ENCODE peak calls at places on chromosomes 6 and 20, in five cellular contexts. One of them, this sample, is unnamed.

GRCh38 chr6:170202416-170203135 is 88.3 kb downstream of the DLL1 start:
- DNase-seq in mucosa of descending colon: no peak
- DNase-seq in testis: peak; percentile 10
- DNase-seq in HepG2: no peak
- DNase-seq in astrocyte: no peak
- DNase-seq in this sample: peak; percentile 6

GRCh38 chr6:130178692-130179091 is 44.1 kb downstream of the SAMD3 start:
- DNase-seq in testis: no peak
- DNase-seq in mucosa of descending colon: no peak
- DNase-seq in astrocyte: peak; percentile 97
- DNase-seq in HepG2: peak; percentile 39
- DNase-seq in this sample: no peak

GRCh38 chr6:11224252-11224965 is 8.1 kb downstream of the NEDD9 start:
- DNase-seq in mucosa of descending colon: no peak
- DNase-seq in testis: no peak
- DNase-seq in HepG2: no peak
- DNase-seq in astrocyte: peak; percentile 75
- DNase-seq in this sample: no peak

GRCh38 chr20:13991311-13991710 is 897 bp upstream of the SEL1L2 start:
- DNase-seq in astrocyte: no peak
- DNase-seq in testis: no peak
- DNase-seq in HepG2: no peak
- DNase-seq in mucosa of descending colon: no peak
- DNase-seq in this sample: no peak

GRCh38 chr6:4727671-4728435 is 48.4 kb upstream of the CDYL start:
- DNase-seq in mucosa of descending colon: peak; percentile 69
- DNase-seq in HepG2: peak; percentile 69
- DNase-seq in astrocyte: peak; percentile 12
- DNase-seq in testis: peak; percentile 45
- DNase-seq in this sample: peak; percentile 67

GRCh38 chr6:33694401-33694931 is 17.0 kb downstream of the UQCC2 start:
- DNase-seq in astrocyte: peak; percentile 48
- DNase-seq in HepG2: no peak
- DNase-seq in testis: no peak
- DNase-seq in mucosa of descending colon: no peak
- DNase-seq in this sample: no peak

GRCh38 chr6:106411643-106412200 is 51.2 kb downstream of the CRYBG1 start:
- DNase-seq in testis: no peak
- DNase-seq in mucosa of descending colon: no peak
- DNase-seq in astrocyte: no peak
- DNase-seq in HepG2: no peak
- DNase-seq in this sample: peak; percentile 58

GRCh38 chr6:13559968-13560650 is 14.3 kb upstream of the SIRT5 start:
- DNase-seq in testis: no peak
- DNase-seq in HepG2: no peak
- DNase-seq in mucosa of descending colon: no peak
- DNase-seq in astrocyte: no peak
- DNase-seq in this sample: no peak

GRCh38 chr20:1876975-1877603 is 18.1 kb upstream of the SIRPA start:
- DNase-seq in astrocyte: no peak
- DNase-seq in testis: no peak
- DNase-seq in HepG2: no peak
- DNase-seq in mucosa of descending colon: no peak
- DNase-seq in this sample: no peak

GRCh38 chr6:8707956-8708772 is 272.8 kb upstream of the SLC35B3 start:
- DNase-seq in astrocyte: no peak
- DNase-seq in mucosa of descending colon: no peak
- DNase-seq in testis: no peak
- DNase-seq in HepG2: peak; percentile 27
- DNase-seq in this sample: peak; percentile 17

GRCh38 chr20:31835977-31836852 is 9.2 kb downstream of the FOXS1 start:
- DNase-seq in HepG2: peak; percentile 59
- DNase-seq in mucosa of descending colon: peak; percentile 74
- DNase-seq in testis: peak; percentile 79
- DNase-seq in astrocyte: peak; percentile 91
- DNase-seq in this sample: peak; percentile 68

GRCh38 chr6:91273729-91274128 is 686.9 kb upstream of the MAP3K7 start:
- DNase-seq in astrocyte: no peak
- DNase-seq in HepG2: no peak
- DNase-seq in mucosa of descending colon: no peak
- DNase-seq in testis: peak; percentile 68
- DNase-seq in this sample: no peak

GRCh38 chr20:64269604-64270411 is 14.3 kb downstream of the PCMTD2 start:
- DNase-seq in testis: no peak
- DNase-seq in astrocyte: no peak
- DNase-seq in HepG2: no peak
- DNase-seq in mucosa of descending colon: no peak
- DNase-seq in this sample: no peak

GRCh38 chr6:128519931-128520435 is 416 bp downstream of the PTPRK start:
- DNase-seq in testis: no peak
- DNase-seq in HepG2: no peak
- DNase-seq in astrocyte: peak; percentile 56
- DNase-seq in mucosa of descending colon: peak; percentile 65
- DNase-seq in this sample: peak; percentile 53

GRCh38 chr20:54324652-54325285 is 116.9 kb downstream of the PFDN4 start:
- DNase-seq in HepG2: no peak
- DNase-seq in testis: no peak
- DNase-seq in mucosa of descending colon: no peak
- DNase-seq in astrocyte: no peak
- DNase-seq in this sample: no peak

GRCh38 chr6:19851273-19852089 is 14.3 kb downstream of the ID4 start:
- DNase-seq in HepG2: peak; percentile 87
- DNase-seq in testis: peak; percentile 59
- DNase-seq in astrocyte: peak; percentile 74
- DNase-seq in mucosa of descending colon: no peak
- DNase-seq in this sample: peak; percentile 31

GRCh38 chr6:32908897-32909296 is 31.9 kb downstream of the HLA-DMB start:
- DNase-seq in mucosa of descending colon: no peak
- DNase-seq in HepG2: no peak
- DNase-seq in astrocyte: no peak
- DNase-seq in testis: peak; percentile 45
- DNase-seq in this sample: no peak

GRCh38 chr6:54291738-54292137 is 16.5 kb upstream of the TINAG start:
- DNase-seq in testis: no peak
- DNase-seq in astrocyte: peak; percentile 90
- DNase-seq in HepG2: no peak
- DNase-seq in mucosa of descending colon: no peak
- DNase-seq in this sample: no peak

GRCh38 chr6:122352958-122353357 is 46.5 kb upstream of the HSF2 start:
- DNase-seq in mucosa of descending colon: no peak
- DNase-seq in HepG2: no peak
- DNase-seq in astrocyte: no peak
- DNase-seq in testis: no peak
- DNase-seq in this sample: no peak

GRCh38 chr6:8238772-8239683 is 136.7 kb upstream of the EEF1E1 start:
- DNase-seq in astrocyte: no peak
- DNase-seq in mucosa of descending colon: no peak
- DNase-seq in HepG2: no peak
- DNase-seq in testis: no peak
- DNase-seq in this sample: no peak

GRCh38 chr20:63050406-63050805 is 43.6 kb upstream of the BHLHE23 start:
- DNase-seq in testis: no peak
- DNase-seq in mucosa of descending colon: peak; percentile 10
- DNase-seq in astrocyte: no peak
- DNase-seq in HepG2: no peak
- DNase-seq in this sample: no peak

GRCh38 chr6:131597448-131597847 is 24.4 kb downstream of the ARG1 start:
- DNase-seq in mucosa of descending colon: no peak
- DNase-seq in astrocyte: no peak
- DNase-seq in HepG2: peak; percentile 30
- DNase-seq in testis: no peak
- DNase-seq in this sample: no peak
- TF ChIP-seq CTCF in mucosa of descending colon: no peak
- TF ChIP-seq CTCF in astrocyte: peak; percentile 29
- TF ChIP-seq CTCF in HepG2: peak; percentile 69
- TF ChIP-seq CTCF in testis: peak; percentile 26
- TF ChIP-seq CTCF in this sample: peak; percentile 13

GRCh38 chr6:150627601-150628012 is 27.9 kb downstream of the PLEKHG1 start:
- DNase-seq in mucosa of descending colon: no peak
- DNase-seq in testis: no peak
- DNase-seq in astrocyte: peak; percentile 60
- DNase-seq in HepG2: no peak
- DNase-seq in this sample: no peak
- H3K4me1 ChIP-seq in mucosa of descending colon: peaks cover 22% of the 10 kb centered on the region
- H3K4me1 ChIP-seq in testis: no peaks in the 10 kb centered on the region
- H3K4me1 ChIP-seq in astrocyte: peaks cover 3% of the 10 kb centered on the region
- H3K4me1 ChIP-seq in HepG2: peaks cover 36% of the 10 kb centered on the region
- H3K4me1 ChIP-seq in this sample: peaks cover 8% of the 10 kb centered on the region

GRCh38 chr6:146909886-146910285 is 294.3 kb upstream of the STXBP5 start:
- DNase-seq in HepG2: no peak
- DNase-seq in testis: no peak
- DNase-seq in astrocyte: peak; percentile 59
- DNase-seq in mucosa of descending colon: no peak
- DNase-seq in this sample: no peak

GRCh38 chr6:146910611-146911010 is 293.6 kb upstream of the STXBP5 start:
- DNase-seq in mucosa of descending colon: no peak
- DNase-seq in testis: no peak
- DNase-seq in astrocyte: no peak
- DNase-seq in HepG2: no peak
- DNase-seq in this sample: no peak

GRCh38 chr6:146912730-146913680 is 291.2 kb upstream of the STXBP5 start:
- DNase-seq in astrocyte: peak; percentile 33
- DNase-seq in mucosa of descending colon: no peak
- DNase-seq in HepG2: no peak
- DNase-seq in testis: no peak
- DNase-seq in this sample: no peak

GRCh38 chr6:146909376-146909775 is 294.8 kb upstream of the STXBP5 start:
- DNase-seq in HepG2: no peak
- DNase-seq in mucosa of descending colon: no peak
- DNase-seq in astrocyte: no peak
- DNase-seq in testis: no peak
- DNase-seq in this sample: no peak

DNA sequence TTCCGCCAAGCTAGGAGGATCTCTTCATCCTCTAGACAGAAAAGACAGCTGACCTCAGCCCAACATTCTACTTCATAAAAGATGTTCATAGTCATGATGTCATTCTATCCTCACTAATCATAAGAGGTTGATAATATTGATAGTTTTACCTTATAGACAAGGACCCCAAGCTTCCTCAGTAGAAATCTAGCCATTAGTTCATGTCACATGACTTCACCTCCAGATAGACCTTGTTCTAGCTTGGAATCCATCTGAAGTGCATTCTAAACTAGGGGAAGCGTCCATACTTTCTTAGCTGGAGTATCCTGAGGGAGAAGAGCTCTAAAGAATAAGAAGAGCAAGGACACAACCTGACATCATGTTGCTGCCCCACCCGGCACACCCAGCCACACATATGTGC is 292.6 kb upstream of the STXBP5 start:
- DNase-seq in mucosa of descending colon: no peak
- DNase-seq in testis: no peak
- DNase-seq in astrocyte: no peak
- DNase-seq in HepG2: no peak
- DNase-seq in this sample: no peak
- TF ChIP-seq CTCF in mucosa of descending colon: no peak
- TF ChIP-seq CTCF in testis: no peak
- TF ChIP-seq CTCF in astrocyte: no peak
- TF ChIP-seq CTCF in HepG2: no peak
- TF ChIP-seq CTCF in this sample: no peak

GRCh38 chr20:19808498-19808897 is 50.4 kb downstream of the RIN2 start:
- DNase-seq in HepG2: no peak
- DNase-seq in astrocyte: no peak
- DNase-seq in testis: no peak
- DNase-seq in mucosa of descending colon: no peak
- DNase-seq in this sample: no peak

GRCh38 chr20:19811231-19811630 is 53.2 kb downstream of the RIN2 start:
- DNase-seq in testis: no peak
- DNase-seq in astrocyte: no peak
- DNase-seq in mucosa of descending colon: no peak
- DNase-seq in HepG2: no peak
- DNase-seq in this sample: no peak

GRCh38 chr20:19809487-19809886 is 51.4 kb downstream of the RIN2 start:
- DNase-seq in astrocyte: no peak
- DNase-seq in mucosa of descending colon: no peak
- DNase-seq in testis: no peak
- DNase-seq in HepG2: peak; percentile 16
- DNase-seq in this sample: no peak

GRCh38 chr20:19806806-19807691 is 49.0 kb downstream of the RIN2 start:
- DNase-seq in mucosa of descending colon: no peak
- DNase-seq in astrocyte: peak; percentile 81
- DNase-seq in testis: no peak
- DNase-seq in HepG2: no peak
- DNase-seq in this sample: no peak

DNA sequence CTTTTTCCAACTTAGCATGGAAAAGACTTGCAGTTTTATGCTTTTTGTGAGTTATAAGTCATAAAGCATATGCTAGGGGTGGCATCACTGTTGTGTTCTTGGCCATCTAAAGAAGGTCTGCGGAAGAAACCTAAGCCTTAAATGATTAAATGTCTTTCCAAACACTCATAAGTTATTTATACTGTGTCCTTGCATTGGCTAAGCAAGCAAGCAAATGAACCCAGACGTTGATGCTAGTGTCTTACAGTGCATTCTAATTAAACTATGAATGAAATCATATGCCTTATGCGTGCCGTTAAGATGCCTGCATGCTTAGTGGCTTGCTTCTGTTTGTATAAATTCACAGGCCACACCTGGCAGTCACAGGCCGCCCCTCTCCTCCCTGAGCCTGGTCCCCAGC is 49.8 kb downstream of the RIN2 start:
- DNase-seq in mucosa of descending colon: no peak
- DNase-seq in testis: no peak
- DNase-seq in astrocyte: no peak
- DNase-seq in HepG2: no peak
- DNase-seq in this sample: no peak
- H3K4me1 ChIP-seq in mucosa of descending colon: peaks cover 7% of the 10 kb centered on the region
- H3K4me1 ChIP-seq in testis: peaks cover 11% of the 10 kb centered on the region
- H3K4me1 ChIP-seq in astrocyte: peaks cover 11% of the 10 kb centered on the region
- H3K4me1 ChIP-seq in HepG2: peaks cover 9% of the 10 kb centered on the region
- H3K4me1 ChIP-seq in this sample: no peaks in the 10 kb centered on the region

GRCh38 chr6:27894839-27895762 is 17.1 kb downstream of the OR2B2 start:
- DNase-seq in mucosa of descending colon: no peak
- DNase-seq in astrocyte: peak; percentile 78
- DNase-seq in testis: peak; percentile 76
- DNase-seq in HepG2: peak; percentile 85
- DNase-seq in this sample: peak; percentile 74
- TF ChIP-seq CTCF in mucosa of descending colon: peak; percentile 72
- TF ChIP-seq CTCF in astrocyte: peak; percentile 87
- TF ChIP-seq CTCF in testis: peak; percentile 81
- TF ChIP-seq CTCF in HepG2: peak; percentile 95
- TF ChIP-seq CTCF in this sample: peak; percentile 62

DNA sequence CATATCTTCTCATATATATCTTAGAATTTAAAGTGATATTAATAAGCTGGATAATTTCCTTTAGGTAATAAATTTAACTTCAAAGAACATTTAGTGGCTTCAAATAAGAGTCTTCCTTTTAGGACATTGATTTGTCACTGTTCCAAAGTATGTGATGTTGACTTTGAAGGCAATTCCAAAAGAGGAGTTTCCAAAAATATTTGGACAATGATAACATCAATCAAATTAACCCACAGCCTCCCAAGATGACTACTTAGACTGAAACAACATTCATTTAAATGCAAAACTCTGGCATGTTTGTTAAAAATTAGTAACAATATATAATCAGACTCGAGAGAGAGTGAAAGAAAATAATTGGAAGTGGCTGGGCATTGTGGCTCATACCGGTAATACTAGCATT is 211.1 kb downstream of the OGFRL1 start:
- DNase-seq in HepG2: no peak
- DNase-seq in mucosa of descending colon: no peak
- DNase-seq in testis: no peak
- DNase-seq in astrocyte: no peak
- DNase-seq in this sample: no peak
- H3K4me1 ChIP-seq in HepG2: no peaks in the 10 kb centered on the region
- H3K4me1 ChIP-seq in mucosa of descending colon: no peaks in the 10 kb centered on the region
- H3K4me1 ChIP-seq in testis: no peaks in the 10 kb centered on the region
- H3K4me1 ChIP-seq in astrocyte: peaks cover 11% of the 10 kb centered on the region
- H3K4me1 ChIP-seq in this sample: no peaks in the 10 kb centered on the region

GRCh38 chr6:35025241-35026188 is 115.6 kb downstream of the TCP11 start:
- DNase-seq in HepG2: no peak
- DNase-seq in mucosa of descending colon: no peak
- DNase-seq in astrocyte: no peak
- DNase-seq in testis: no peak
- DNase-seq in this sample: no peak
- TF ChIP-seq CTCF in HepG2: peak; percentile 16
- TF ChIP-seq CTCF in mucosa of descending colon: no peak
- TF ChIP-seq CTCF in astrocyte: peak; percentile 5
- TF ChIP-seq CTCF in testis: peak; percentile 16
- TF ChIP-seq CTCF in this sample: no peak

This sample was measured in colonic mucosa.